ENCODE peak calls at places on chromosomes 13 and 19, in seven cellular contexts. S is AG04450; U is CD4-positive, alpha-beta T cell; W is small intestine; I is activated CD8-positive, alpha-beta memory T cell treated with anti-CD3 and anti-CD28 coated beads, Interleukin-2, amount 10 ng/mL, durations not matched to agents 7 days and 5 days; Q is tibial artery; J is activated T-helper 1 cell treated with anti-CD3 and anti-CD28 coated beads, Interleukin-12 subunit alpha, Interleukin-12 subunit beta, Interleukin-2, Interleukin-4 antibody, amounts not matched to agents 30 ng/mL and 10 ng/mL and 1 ng/mL, durations not matched to agents 14 hours and 24 hours and 36 hours. D is an unnamed sample.

GRCh38 chr13:75055296-75055695 is 426.7 kb downstream of the TBC1D4 start:
- DNase-seq in J (no peak), U (no peak), Q (no peak), I (no peak), S (no peak), W (no peak), D (no peak)

GRCh38 chr19:4673726-4674125 is 3.6 kb upstream of the MYDGF start:
- DNase-seq in W (no peak), U (no peak), Q (no peak), S (no peak), J (no peak), I (no peak), D (no peak)

GRCh38 chr19:39568604-39569003 is 28.6 kb upstream of the EID2 start:
- DNase-seq in W (no peak), S (no peak), U (no peak), I (no peak), Q (no peak), J (no peak), D (no peak)

GRCh38 chr13:114064516-114065140 is 67.8 kb downstream of the RASA3 start:
- DNase-seq in U (no peak), S (no peak), W (peak; percentile 48), Q (no peak), I (no peak), J (no peak), D (no peak)

GRCh38 chr13:41188584-41188983 is 5.8 kb downstream of the KBTBD7 start:
- DNase-seq in S (peak; percentile 49), I (no peak), U (no peak), J (no peak), W (no peak), Q (no peak), D (no peak)

GRCh38 chr13:41782086-41782485 is 178.8 kb downstream of the VWA8 start:
- DNase-seq in Q (no peak), U (no peak), W (no peak), S (no peak), I (no peak), J (no peak), D (no peak)

GRCh38 chr13:80204642-80205041 is 136.3 kb downstream of the SPRY2 start:
- DNase-seq in W (no peak), S (no peak), I (no peak), J (no peak), U (no peak), Q (no peak), D (no peak)

GRCh38 chr13:75418997-75419396 is 63.0 kb downstream of the TBC1D4 start:
- DNase-seq in Q (no peak), S (no peak), W (no peak), J (no peak), U (no peak), I (no peak), D (no peak)

GRCh38 chr19:6018786-6019185 is 40.8 kb upstream of the RANBP3 start:
- DNase-seq in S (no peak), J (no peak), U (no peak), Q (no peak), W (no peak), I (no peak), D (peak; percentile 83)

GRCh38 chr13:45055902-45056648 is 64.2 kb upstream of the GTF2F2 start:
- DNase-seq in J (no peak), U (no peak), I (no peak), W (no peak), Q (no peak), S (no peak), D (no peak)

GRCh38 chr13:22961835-22962537 is 218.8 kb upstream of the SGCG start:
- DNase-seq in U (no peak), S (no peak), I (no peak), J (no peak), W (no peak), Q (no peak), D (no peak)

GRCh38 chr13:43146400-43146799 is 123.0 kb downstream of the DNAJC15 start:
- DNase-seq in S (no peak), Q (no peak), I (no peak), U (no peak), W (no peak), J (no peak), D (no peak)

GRCh38 chr13:50357586-50358118 is 342.4 kb downstream of the KCNRG start:
- DNase-seq in S (peak; percentile 50), U (no peak), J (no peak), W (peak; percentile 13), Q (no peak), I (no peak), D (no peak)

GRCh38 chr19:50779504-50780457 is 9.5 kb downstream of the GPR32 start:
- DNase-seq in U (no peak), I (no peak), S (no peak), W (no peak), Q (no peak), J (no peak), D (no peak)

GRCh38 chr19:3818479-3818878 is 32.3 kb upstream of the MATK start:
- DNase-seq in W (no peak), Q (no peak), I (no peak), J (no peak), U (no peak), S (no peak), D (no peak)

GRCh38 chr13:83881917-83882625 is at the start of gene SLITRK1:
- DNase-seq in J (peak; percentile 11), Q (no peak), S (peak; percentile 42), W (no peak), I (peak; percentile 50), U (no peak), D (peak; percentile 91)

GRCh38 chr13:51453959-51454703 is 1.3 kb upstream of the INTS6 start:
- DNase-seq in W (peak; percentile 41), Q (peak; percentile 42), S (no peak), U (peak; percentile 15), J (peak; percentile 14), I (peak; percentile 59), D (no peak)

GRCh38 chr13:23753523-23753922 is 135.7 kb downstream of the MIPEP start:
- DNase-seq in J (no peak), I (no peak), Q (no peak), S (no peak), U (no peak), W (peak; percentile 17), D (no peak)

GRCh38 chr13:92989301-92989700 is 237.3 kb upstream of the GPC6 start:
- DNase-seq in W (no peak), S (no peak), J (no peak), I (no peak), U (no peak), Q (no peak), D (no peak)

GRCh38 chr19:45908956-45909355 is 5.6 kb downstream of the NANOS2 start:
- DNase-seq in Q (no peak), I (no peak), U (no peak), W (no peak), S (no peak), J (no peak), D (no peak)